ENCODE peak calls at places on chromosomes 6 and 20, in seven cellular contexts. H is HepG2; U is A549; B is right cardiac atrium; V is CD8-positive, alpha-beta memory T cell; S is sigmoid colon; G is tibial artery. E is an unnamed sample. For H3K4me1, the result is how much of the 10 kb centered on the place peaks cover.

GRCh38 chr6:18471232-18471964 is 84.2 kb downstream of the RNF144B start:
- DNase-seq in H (no peak), U (no peak), B (no peak), V (no peak), S (no peak), G (no peak), E (no peak)

GRCh38 chr20:36371391-36371790 is 65.3 kb downstream of the DLGAP4 start:
- DNase-seq in H (no peak), U (no peak), B (no peak), V (no peak), S (no peak), G (no peak), E (no peak)

GRCh38 chr6:11604836-11605506 is 67.4 kb downstream of the TMEM170B start:
- DNase-seq in H (no peak), U (no peak), B (peak), V (no peak), S (no peak), G (peak), E (no peak)

GRCh38 chr6:137341721-137342195 is 122.6 kb upstream of the IFNGR1 start:
- DNase-seq in H (no peak), U (peak), B (peak), V (peak), S (no peak), G (no peak), E (no peak)

GRCh38 chr6:90610671-90611542 is 24.0 kb upstream of the MAP3K7 start:
- DNase-seq in H (no peak), U (peak), B (peak), V (no peak), S (peak), G (peak), E (no peak)

GRCh38 chr6:90701146-90701781 is 114.4 kb upstream of the MAP3K7 start:
- DNase-seq in H (no peak), U (peak), B (no peak), V (no peak), S (no peak), G (no peak), E (no peak)

GRCh38 chr20:1083431-1084080 is 34.8 kb upstream of the PSMF1 start:
- DNase-seq in H (no peak), U (no peak), B (no peak), V (no peak), S (no peak), G (no peak), E (peak)

GRCh38 chr6:39821739-39822532 is 29.8 kb downstream of the DAAM2 start:
- DNase-seq in H (no peak), U (no peak), B (peak), V (no peak), S (peak), G (peak), E (no peak)

GRCh38 chr6:140670013-140670412 is 1295.6 kb upstream of the CITED2 start:
- DNase-seq in H (no peak), U (no peak), B (no peak), V (no peak), S (no peak), G (no peak), E (no peak)

GRCh38 chr20:4439461-4439860 is 282.2 kb upstream of the PRND start:
- DNase-seq in H (no peak), U (no peak), B (no peak), V (no peak), S (no peak), G (no peak), E (no peak)

GRCh38 chr20:41398408-41398807 is 31.8 kb upstream of the EMILIN3 start:
- DNase-seq in H (no peak), U (no peak), B (peak), V (no peak), S (peak), G (no peak), E (no peak)

GRCh38 chr6:25777031-25777430 is 22.5 kb downstream of the SLC17A4 start:
- DNase-seq in H (no peak), U (no peak), B (no peak), V (no peak), S (no peak), G (no peak), E (no peak)

GRCh38 chr6:16391451-16391912 is 153.1 kb downstream of the GMPR start:
- DNase-seq in H (no peak), U (no peak), B (no peak), V (no peak), S (no peak), G (no peak), E (no peak)

GRCh38 chr20:62983210-62983609 is 23.6 kb downstream of the BHLHE23 start:
- DNase-seq in H (no peak), U (no peak), B (no peak), V (no peak), S (no peak), G (no peak), E (no peak)

GRCh38 chr6:56992053-56992452 is 37.1 kb downstream of the BEND6 start:
- DNase-seq in H (no peak), U (no peak), B (no peak), V (no peak), S (no peak), G (no peak), E (no peak)

GRCh38 chr6:134477991-134478635 is 160.2 kb upstream of the SGK1 start:
- DNase-seq in H (no peak), U (no peak), B (no peak), V (no peak), S (no peak), G (no peak), E (no peak)

GRCh38 chr6:89828988-89829590 is 591 bp upstream of the CASP8AP2 start:
- DNase-seq in H (no peak), U (no peak), B (no peak), V (peak), S (peak), G (no peak), E (no peak)

DNA sequence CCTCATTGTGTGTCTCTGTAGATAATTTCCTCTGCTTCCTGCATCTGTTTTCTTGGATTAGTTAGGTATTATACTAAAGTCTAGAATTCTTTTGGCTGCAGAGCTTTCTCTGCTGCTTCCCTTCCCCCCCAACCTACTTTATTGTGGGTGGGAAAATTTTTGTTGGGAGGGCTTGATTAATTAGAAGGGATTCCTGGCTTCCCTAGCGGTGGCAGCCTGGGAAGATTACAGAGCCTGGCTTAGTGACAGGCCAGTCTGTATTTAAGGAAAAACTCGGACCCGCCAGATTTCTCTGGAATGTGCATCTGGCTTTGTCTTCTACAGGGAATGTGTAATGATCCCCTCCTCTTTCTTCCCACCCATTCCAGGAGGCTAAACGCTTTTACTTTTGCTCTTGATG is 31.2 kb downstream of the SLX4IP start:
- DNase-seq in H (no peak), U (no peak), B (no peak), V (no peak), S (no peak), G (no peak), E (no peak)
- H3K4me1 ChIP-seq in H (under half), U (under half), B (under half), V (under half), S (under half), G (under half), E (under half)

GRCh38 chr6:131756039-131756438 is 45.2 kb upstream of the CTAGE9 start:
- DNase-seq in H (no peak), U (no peak), B (no peak), V (no peak), S (no peak), G (no peak), E (no peak)
- H3K4me1 ChIP-seq in H (half or more), U (under half), B (under half), V (under half), S (under half), G (under half), E (under half)

DNA sequence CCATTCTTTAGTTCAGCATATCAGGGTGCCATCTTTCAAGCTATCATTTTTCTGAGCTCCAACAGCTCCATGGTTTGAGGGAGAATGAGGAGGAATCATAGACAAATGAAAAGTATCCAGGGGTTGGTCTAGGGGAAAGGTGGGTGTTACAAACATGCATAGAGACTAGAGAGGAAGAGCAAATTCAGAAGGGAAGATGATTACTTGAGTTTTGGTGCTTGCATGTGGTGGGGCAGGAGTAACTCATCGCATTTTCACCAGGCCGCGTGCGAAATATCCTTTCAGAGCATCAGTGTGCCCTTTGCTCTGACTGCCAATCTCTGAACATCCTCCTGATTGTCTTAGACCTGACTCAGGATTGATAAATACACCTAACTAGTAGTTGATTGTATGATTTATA is 7.7 kb upstream of the BICRAL start:
- DNase-seq in H (no peak), U (no peak), B (no peak), V (no peak), S (no peak), G (no peak), E (no peak)
- H3K4me1 ChIP-seq in H (under half), U (under half), B (under half), V (half or more), S (under half), G (under half), E (under half)

DNA sequence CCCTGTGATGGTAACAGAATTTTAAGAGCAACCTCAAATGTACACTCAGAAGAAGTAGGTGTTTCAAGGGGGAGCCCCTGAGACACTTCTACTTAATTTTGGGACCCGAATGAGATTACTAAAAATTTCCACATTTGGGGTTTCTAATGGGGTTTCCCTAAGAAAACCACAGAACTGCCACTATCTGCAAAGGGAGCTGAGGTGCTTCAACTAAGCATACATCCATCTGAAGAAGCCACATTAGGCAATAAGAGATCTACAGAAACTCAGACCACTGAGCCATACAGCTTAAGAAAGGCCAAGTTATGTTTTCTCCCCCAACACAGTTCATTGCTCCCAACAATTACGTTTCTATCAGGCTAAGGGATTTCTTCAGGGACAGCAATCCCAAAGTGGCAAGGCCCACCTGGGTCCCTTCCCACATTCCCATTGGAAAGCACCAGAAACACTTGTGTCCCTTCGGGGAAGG is 5.2 kb downstream of the BCL2L1 start:
- DNase-seq in H (no peak), U (no peak), B (no peak), V (no peak), S (no peak), G (no peak), E (no peak)
- H3K4me1 ChIP-seq in H (half or more), U (half or more), B (under half), V (half or more), S (half or more), G (half or more), E (half or more)

DNA sequence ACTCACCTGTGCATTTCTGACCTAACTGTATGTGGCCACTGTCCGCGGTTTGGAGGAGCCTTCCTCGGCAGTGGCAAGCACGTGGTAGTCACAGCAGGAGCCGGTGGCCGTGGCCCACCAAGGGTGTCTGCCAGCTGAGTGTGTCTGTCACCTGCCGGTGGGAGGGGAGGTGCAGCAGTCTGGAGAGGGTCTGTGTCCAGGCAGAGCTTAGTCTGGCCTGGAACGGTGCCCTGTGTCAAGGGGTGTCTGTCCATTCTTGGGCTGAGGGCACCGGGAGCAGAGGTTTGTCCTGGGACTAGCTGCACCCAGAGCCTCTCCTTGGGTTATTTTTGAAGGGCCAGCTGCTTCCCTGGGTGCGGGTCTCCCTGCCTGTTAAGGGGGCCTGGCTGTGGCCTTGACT is 5.0 kb downstream of the RBM38 start:
- DNase-seq in H (no peak), U (no peak), B (no peak), V (no peak), S (peak), G (no peak), E (no peak)
- H3K4me1 ChIP-seq in H (under half), U (under half), B (under half), V (half or more), S (half or more), G (half or more), E (half or more)

DNA sequence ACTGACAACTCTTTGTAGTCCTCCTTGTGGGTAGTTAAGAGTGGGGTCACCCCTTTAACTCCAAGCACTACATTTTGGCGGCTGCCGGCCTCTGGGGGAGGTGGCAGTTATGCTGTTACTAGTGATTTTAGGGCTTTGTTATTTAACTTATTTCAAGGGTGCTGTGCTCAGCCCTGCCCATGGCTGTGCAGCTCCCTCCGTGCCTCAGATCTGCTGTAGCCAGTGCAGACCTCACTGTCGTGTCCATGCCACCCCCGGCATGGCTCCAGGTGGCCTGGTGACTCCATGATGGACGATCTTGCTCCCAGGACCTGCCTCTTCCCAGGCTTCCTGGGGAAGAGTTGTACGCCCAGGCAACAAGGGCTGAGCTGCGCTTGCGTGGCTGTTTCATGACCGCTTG is 15.4 kb downstream of the UQCC2 start:
- DNase-seq in H (no peak), U (no peak), B (no peak), V (no peak), S (no peak), G (no peak), E (no peak)
- H3K4me1 ChIP-seq in H (under half), U (under half), B (under half), V (half or more), S (under half), G (under half), E (half or more)

E was measured in esophagus muscularis mucosa.